ENCODE peak calls at places on chromosomes 7 and 10, in seven cellular contexts. U, W, K, N, R, Q and H are unnamed samples.

GRCh38 chr10:131972474-131973071 is 9.2 kb downstream of the BNIP3 start:
- DNase-seq in U (peak; percentile 75), N (no peak), K (peak; percentile 61), R (no peak), Q (no peak), W (no peak), H (peak; percentile 60)

GRCh38 chr10:104353325-104354048 is at the start of gene CFAP58:
- DNase-seq in W (peak; percentile 46), K (peak; percentile 87), R (peak; percentile 93), Q (peak; percentile 91), N (peak; percentile 96), U (peak; percentile 92), H (peak; percentile 92)

GRCh38 chr7:39069046-39069445 is 91.3 kb downstream of the POU6F2 start:
- DNase-seq in N (no peak), Q (no peak), K (no peak), W (no peak), R (no peak), U (no peak), H (no peak)

GRCh38 chr10:92575961-92576360 is 2.1 kb upstream of the IDE start:
- DNase-seq in U (no peak), N (no peak), Q (no peak), K (no peak), R (no peak), W (no peak), H (no peak)

GRCh38 chr10:63161592-63161991 is 28.5 kb downstream of the NRBF2 start:
- DNase-seq in U (no peak), W (no peak), K (no peak), R (no peak), Q (no peak), N (no peak), H (no peak)

GRCh38 chr10:112613620-112614019 is 166.6 kb downstream of the VTI1A start:
- DNase-seq in K (no peak), U (peak; percentile 74), N (no peak), W (no peak), R (no peak), Q (no peak), H (no peak)

GRCh38 chr10:80170026-80170425 is 35.3 kb downstream of the ANXA11 start:
- DNase-seq in U (no peak), W (no peak), R (no peak), K (no peak), N (no peak), Q (no peak), H (no peak)

GRCh38 chr10:33376976-33377657 is 42.6 kb upstream of the NRP1 start:
- DNase-seq in Q (no peak), R (no peak), N (no peak), W (no peak), U (no peak), K (no peak), H (peak; percentile 44)

GRCh38 chr7:131364767-131365344 is 37.2 kb downstream of the MKLN1 start:
- DNase-seq in K (no peak), W (no peak), R (no peak), Q (no peak), N (no peak), U (no peak), H (no peak)

GRCh38 chr10:37871568-37872251 is 14.3 kb upstream of the ZNF248 start:
- DNase-seq in U (no peak), R (no peak), W (no peak), K (no peak), Q (no peak), N (no peak), H (no peak)
- H3K9me3 ChIP-seq in U (no peaks in the 10 kb centered on the region), R (no peaks in the 10 kb centered on the region), W (no peaks in the 10 kb centered on the region), K (no peaks in the 10 kb centered on the region), Q (no peaks in the 10 kb centered on the region), N (no peaks in the 10 kb centered on the region), H (peaks cover 2% of the 10 kb centered on the region)

GRCh38 chr7:150340875-150341262 is 560 bp downstream of the RARRES2 start:
- DNase-seq in N (no peak), Q (no peak), U (no peak), W (no peak), K (no peak), R (no peak), H (no peak)

GRCh38 chr7:150341263-150342118 is at the start of gene RARRES2:
- DNase-seq in W (no peak), R (no peak), Q (peak; percentile 44), U (no peak), N (peak; percentile 72), K (no peak), H (no peak)

GRCh38 chr7:150343225-150343624 is 1.8 kb upstream of the RARRES2 start:
- DNase-seq in K (no peak), Q (no peak), U (no peak), N (no peak), W (no peak), R (no peak), H (no peak)

GRCh38 chr7:150340024-150340749 is 1.2 kb downstream of the RARRES2 start:
- DNase-seq in R (no peak), N (no peak), W (no peak), U (no peak), Q (no peak), K (no peak), H (no peak)

DNA sequence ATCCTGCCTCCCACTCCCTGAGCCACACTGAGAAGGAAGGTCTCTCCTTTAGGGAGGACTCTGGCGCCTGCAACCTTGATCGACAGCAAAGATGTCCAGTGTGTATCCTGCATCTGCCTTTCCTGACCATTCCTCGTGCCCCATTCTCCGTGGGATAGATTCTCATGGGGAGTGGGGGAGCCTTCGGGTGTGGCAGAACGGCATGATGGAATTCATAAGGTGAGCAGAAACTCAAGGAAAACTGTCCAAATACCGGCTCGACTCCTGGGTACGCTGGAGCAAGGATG is 633 bp upstream of the RARRES2 start:
- DNase-seq in W (no peak), U (no peak), N (no peak), R (no peak), K (no peak), Q (no peak), H (no peak)
- H3K4me3 ChIP-seq in W (no peak overlapping the region), U (no peak overlapping the region), N (no peak overlapping the region), R (no peak overlapping the region), K (no peak overlapping the region), Q (peak overlapping the region; percentile 63), H (no peak overlapping the region)

DNA sequence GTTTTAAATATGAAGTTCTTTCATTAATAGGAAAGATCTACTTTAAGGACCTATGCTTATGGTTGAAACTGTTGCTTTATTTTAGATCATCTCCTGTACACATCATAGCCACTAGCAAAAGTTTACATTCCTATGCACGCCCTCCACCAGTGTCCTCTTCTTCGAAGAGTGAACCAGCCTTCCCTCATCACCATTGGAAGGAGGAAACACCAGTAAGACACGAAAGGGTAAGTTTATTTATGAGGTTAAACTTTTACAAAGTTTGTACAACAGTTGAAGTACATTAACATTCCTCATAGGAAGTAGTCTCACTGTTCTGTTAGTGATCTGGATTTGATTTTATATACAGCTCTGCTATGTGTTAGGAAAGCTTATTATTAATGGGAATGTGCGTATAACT is 16.9 kb downstream of the HBP1 start:
- DNase-seq in U (no peak), N (no peak), W (no peak), R (no peak), Q (no peak), K (no peak), H (no peak)
- H3K36me3 ChIP-seq in U (peaks cover 10% of the 10 kb centered on the region), N (no peaks in the 10 kb centered on the region), W (peaks cover 31% of the 10 kb centered on the region), R (peaks cover 2% of the 10 kb centered on the region), Q (peaks cover 99% of the 10 kb centered on the region), K (peaks cover 66% of the 10 kb centered on the region), H (peaks cover 45% of the 10 kb centered on the region)

GRCh38 chr10:107626862-107627261 is 462.4 kb upstream of the SORCS1 start:
- DNase-seq in R (no peak), U (no peak), K (no peak), N (no peak), W (no peak), Q (no peak), H (no peak)

DNA sequence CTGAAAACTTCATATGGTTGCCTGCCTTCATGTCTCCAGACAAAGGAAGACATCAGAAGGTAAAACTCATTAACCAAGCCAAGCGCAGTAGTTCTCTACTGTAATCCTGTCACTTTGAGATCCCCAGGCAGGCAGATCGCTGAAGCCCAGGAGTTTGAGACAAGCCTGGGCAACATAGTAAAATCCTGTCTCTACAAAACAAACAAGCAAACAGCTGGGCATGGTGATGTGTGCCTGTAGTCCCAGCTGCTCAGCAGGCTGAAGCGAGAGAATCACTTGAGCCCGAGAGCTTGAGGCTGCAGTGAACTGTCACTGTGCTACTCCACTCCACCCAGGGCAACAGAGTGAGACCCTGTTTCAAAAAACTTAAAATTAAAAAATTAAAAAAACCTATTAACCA is 467.4 kb upstream of the SORCS1 start:
- DNase-seq in K (no peak), N (no peak), U (no peak), Q (no peak), R (no peak), W (no peak), H (no peak)
- H3K9me3 ChIP-seq in K (no peaks in the 10 kb centered on the region), N (no peaks in the 10 kb centered on the region), U (no peaks in the 10 kb centered on the region), Q (no peaks in the 10 kb centered on the region), R (no peaks in the 10 kb centered on the region), W (peaks cover 20% of the 10 kb centered on the region), H (no peaks in the 10 kb centered on the region)